ENCODE peak calls at places on chromosomes 11 and 22, in nine cellular contexts. R is GM23338, B is tibial artery, A is PC-3, Z is cardiac muscle cell, G is stomach, X is sigmoid colon, Q is Peyer's patch, N is HCT116. E is an unnamed sample.

GRCh38 chr11:24496728-24497396 is at the start of gene LUZP2:
- DNase-seq in R (peak; percentile 86), B (peak; percentile 64), A (peak; percentile 50), Z (peak; percentile 76), G (no peak), X (no peak), Q (no peak), N (no peak), E (no peak)

GRCh38 chr11:33616552-33616951 is 84.1 kb downstream of the C11orf91 start:
- DNase-seq in R (no peak), B (no peak), A (no peak), Z (no peak), G (no peak), X (no peak), Q (no peak), N (no peak), E (no peak)

GRCh38 chr11:18749681-18750319 is 23.8 kb upstream of the IGSF22 start:
- DNase-seq in R (peak; percentile 47), B (no peak), A (peak; percentile 82), Z (peak; percentile 11), G (no peak), X (no peak), Q (no peak), N (no peak), E (no peak)

GRCh38 chr11:18706330-18707243 is 8.0 kb downstream of the TMEM86A start:
- DNase-seq in R (peak; percentile 88), B (peak; percentile 82), A (no peak), Z (peak; percentile 56), G (peak; percentile 61), X (peak; percentile 82), Q (peak; percentile 88), N (no peak), E (peak; percentile 42)

GRCh38 chr11:60498399-60498798 is 5.8 kb downstream of the MS4A12 start:
- DNase-seq in R (no peak), B (no peak), A (no peak), Z (no peak), G (no peak), X (no peak), Q (no peak), N (no peak), E (no peak)

GRCh38 chr11:42239102-42239501 is 779.6 kb upstream of the LRRC4C start:
- DNase-seq in R (no peak), B (no peak), A (peak; percentile 83), Z (no peak), G (no peak), X (peak; percentile 68), Q (no peak), N (no peak), E (no peak)

GRCh38 chr11:49851511-49851910 is 100.7 kb upstream of the OR4C13 start:
- DNase-seq in R (no peak), B (no peak), A (no peak), Z (no peak), G (no peak), X (no peak), Q (no peak), N (no peak), E (no peak)

GRCh38 chr11:73729594-73730206 is 31.2 kb downstream of the RAB6A start:
- DNase-seq in R (peak; percentile 86), B (no peak), A (peak; percentile 45), Z (peak; percentile 32), G (no peak), X (no peak), Q (no peak), N (peak; percentile 4), E (no peak)

GRCh38 chr22:24409707-24410106 is 17.7 kb upstream of the ADORA2A start:
- DNase-seq in R (no peak), B (no peak), A (no peak), Z (no peak), G (no peak), X (no peak), Q (no peak), N (no peak), E (no peak)

GRCh38 chr11:117998201-117998579 is 12.0 kb downstream of the IL10RA start:
- DNase-seq in R (no peak), B (no peak), A (no peak), Z (no peak), G (no peak), X (no peak), Q (no peak), N (no peak), E (no peak)

DNA sequence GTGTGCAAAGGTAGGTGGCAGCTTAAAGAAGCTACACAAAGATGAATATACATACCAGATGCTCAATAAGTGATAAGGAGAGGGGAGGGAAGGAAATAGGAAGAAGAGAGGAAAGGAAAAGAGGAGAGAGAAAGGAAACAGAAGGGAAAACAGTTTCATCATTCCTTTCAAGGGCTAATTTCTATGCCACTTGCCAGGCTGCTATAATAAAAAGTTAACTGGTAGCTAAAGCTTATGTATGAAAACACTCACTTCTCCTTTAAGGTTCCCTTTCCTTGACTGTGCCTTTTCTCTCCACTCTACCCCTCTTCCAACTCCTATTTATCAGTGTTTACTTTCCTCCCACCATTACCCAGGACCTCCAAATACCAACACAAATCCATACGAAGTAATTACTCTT is 347.9 kb downstream of the DLG2 start:
- DNase-seq in R (no peak), B (no peak), A (no peak), Z (no peak), G (no peak), X (no peak), Q (no peak), N (no peak), E (no peak)
- TF ChIP-seq CTCF in R (no peak), B (no peak), A (no peak), Z (no peak), G (no peak), X (no peak), Q (no peak), N (no peak), E (no peak)

GRCh38 chr22:45880732-45881523 is 96.0 kb downstream of the WNT7B start:
- DNase-seq in R (peak; percentile 60), B (peak; percentile 59), A (no peak), Z (peak; percentile 22), G (no peak), X (peak; percentile 54), Q (no peak), N (no peak), E (no peak)
- H3K27me3 ChIP-seq in R (no peaks in the 10 kb centered on the region), B (no peaks in the 10 kb centered on the region), A (no peaks in the 10 kb centered on the region), Z (peaks cover 72% of the 10 kb centered on the region), G (peaks cover 3% of the 10 kb centered on the region), X (peaks cover 25% of the 10 kb centered on the region), Q (peaks cover 4% of the 10 kb centered on the region), N (no peaks in the 10 kb centered on the region), E (peaks cover 52% of the 10 kb centered on the region)

GRCh38 chr11:44977493-44977984 is 26.9 kb upstream of the TP53I11 start:
- DNase-seq in R (peak; percentile 53), B (no peak), A (peak; percentile 9), Z (no peak), G (peak; percentile 55), X (no peak), Q (peak; percentile 65), N (no peak), E (no peak)

GRCh38 chr11:44979536-44980399 is 29.1 kb upstream of the TP53I11 start:
- DNase-seq in R (peak; percentile 43), B (no peak), A (peak; percentile 92), Z (no peak), G (peak; percentile 92), X (peak; percentile 40), Q (peak; percentile 74), N (peak; percentile 10), E (no peak)

GRCh38 chr11:44980533-44981427 is 30.1 kb upstream of the TP53I11 start:
- DNase-seq in R (no peak), B (no peak), A (no peak), Z (no peak), G (no peak), X (peak; percentile 41), Q (no peak), N (no peak), E (no peak)

GRCh38 chr11:44978279-44978960 is 27.7 kb upstream of the TP53I11 start:
- DNase-seq in R (no peak), B (no peak), A (no peak), Z (no peak), G (no peak), X (no peak), Q (no peak), N (no peak), E (no peak)

GRCh38 chr11:44978961-44979331 is 28.3 kb upstream of the TP53I11 start:
- DNase-seq in R (no peak), B (no peak), A (peak; percentile 97), Z (no peak), G (peak; percentile 89), X (no peak), Q (peak; percentile 66), N (no peak), E (no peak)
- H3K27ac ChIP-seq in R (no peak overlapping the region), B (no peak overlapping the region), A (peak overlapping the region; percentile 99), Z (peak overlapping the region; percentile 2), G (peak overlapping the region; percentile 90), X (no peak overlapping the region), Q (peak overlapping the region; percentile 81), N (no peak overlapping the region), E (no peak overlapping the region)

GRCh38 chr11:132126973-132127900 is 756.8 kb downstream of the NTM start:
- DNase-seq in R (peak; percentile 85), B (no peak), A (peak; percentile 70), Z (peak; percentile 21), G (no peak), X (peak; percentile 71), Q (peak; percentile 59), N (no peak), E (no peak)

GRCh38 chr11:132122701-132123100 is 752.3 kb downstream of the NTM start:
- DNase-seq in R (no peak), B (no peak), A (no peak), Z (no peak), G (no peak), X (no peak), Q (no peak), N (no peak), E (no peak)

GRCh38 chr11:132125855-132126841 is 755.7 kb downstream of the NTM start:
- DNase-seq in R (peak; percentile 87), B (no peak), A (peak; percentile 11), Z (peak; percentile 20), G (no peak), X (no peak), Q (no peak), N (no peak), E (no peak)

GRCh38 chr11:132123449-132123848 is 753.0 kb downstream of the NTM start:
- DNase-seq in R (peak; percentile 58), B (no peak), A (no peak), Z (no peak), G (no peak), X (no peak), Q (no peak), N (no peak), E (no peak)

DNA sequence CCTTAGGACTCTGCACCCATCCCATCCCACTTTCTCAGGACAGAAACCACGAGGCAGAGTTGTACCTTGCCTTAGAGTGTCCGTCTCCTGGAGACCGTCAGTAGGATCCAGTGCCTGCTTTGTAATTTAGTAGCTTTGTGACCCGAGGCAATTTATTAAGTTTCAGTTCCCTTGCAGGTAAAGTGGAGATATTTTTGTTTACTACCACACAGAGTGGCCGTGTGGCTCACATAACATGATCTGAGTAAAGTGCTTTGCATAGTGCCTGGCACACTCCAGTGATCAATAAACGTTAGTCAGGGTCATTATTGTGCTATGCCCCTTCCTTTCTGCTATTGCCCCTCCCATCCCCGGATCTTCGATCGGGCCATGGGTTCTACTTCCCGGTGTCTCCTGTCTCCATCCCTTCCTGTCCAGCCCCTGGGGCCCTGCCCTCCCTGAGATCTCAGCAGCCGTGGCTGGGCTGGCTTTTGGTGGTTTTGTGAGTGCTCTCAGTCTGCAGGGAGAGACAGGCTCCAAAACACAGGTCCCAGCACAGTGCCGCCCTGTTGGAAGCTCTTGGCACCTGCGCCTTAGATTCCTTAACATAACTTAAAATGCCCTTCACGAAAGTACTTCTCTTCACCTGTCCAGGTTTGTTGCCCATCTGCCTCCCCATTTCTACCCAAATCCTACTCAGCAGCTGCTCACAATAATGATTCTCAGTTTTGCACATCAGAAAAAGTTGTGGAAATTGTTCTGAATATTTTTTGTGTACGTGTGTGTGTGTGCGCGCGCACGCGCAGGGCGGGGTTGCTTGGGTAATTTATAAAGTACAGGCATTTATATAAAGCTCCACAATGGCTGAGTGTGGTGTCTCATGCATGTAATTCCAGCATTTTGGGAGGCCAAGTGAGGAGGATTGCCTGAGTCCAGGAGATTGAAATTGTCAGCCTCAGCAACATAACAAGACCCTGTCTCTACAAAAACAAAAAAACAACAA is 753.7 kb downstream of the NTM start:
- DNase-seq in R (peak; percentile 71), B (no peak), A (no peak), Z (no peak), G (no peak), X (no peak), Q (no peak), N (no peak), E (no peak)
- TF ChIP-seq CTCF in R (peak; percentile 56), B (no peak), A (peak; percentile 26), Z (peak; percentile 3), G (no peak), X (no peak), Q (no peak), N (no peak), E (no peak)

E was measured in CD4-positive, alpha-beta T cell.